ENCODE peak calls at places on chromosomes 6 and 20, in five cellular contexts. F is GM10248, T is tibial nerve, Q is MCF 10A, R is dorsolateral prefrontal cortex. G is an unnamed sample.

GRCh38 chr6:129539032-129539431 is 170.9 kb downstream of the ARHGAP18 start:
- DNase-seq in F (no peak), T (no peak), Q (no peak), R (no peak), G (no peak)

GRCh38 chr6:52362443-52363221 is 681 bp downstream of the PAQR8 start:
- DNase-seq in F (peak), T (peak), Q (peak), R (peak), G (peak)

GRCh38 chr6:142809947-142810346 is 135.0 kb downstream of the HIVEP2 start:
- DNase-seq in F (no peak), T (no peak), Q (no peak), R (no peak), G (no peak)

GRCh38 chr20:33343521-33343920 is 57.8 kb downstream of the CDK5RAP1 start:
- DNase-seq in F (no peak), T (no peak), Q (no peak), R (no peak), G (no peak)

GRCh38 chr6:93858213-93858612 is 438.9 kb upstream of the EPHA7 start:
- DNase-seq in F (no peak), T (no peak), Q (no peak), R (no peak), G (no peak)

GRCh38 chr6:112802154-112802553 is 455.0 kb downstream of the RFPL4B start:
- DNase-seq in F (no peak), T (no peak), Q (peak), R (no peak), G (no peak)

GRCh38 chr6:17281497-17282481 is 628 bp downstream of the RBM24 start:
- DNase-seq in F (no peak), T (peak), Q (no peak), R (no peak), G (no peak)

GRCh38 chr6:34059136-34059731 is 86.7 kb downstream of the GRM4 start:
- DNase-seq in F (no peak), T (no peak), Q (no peak), R (no peak), G (no peak)

DNA sequence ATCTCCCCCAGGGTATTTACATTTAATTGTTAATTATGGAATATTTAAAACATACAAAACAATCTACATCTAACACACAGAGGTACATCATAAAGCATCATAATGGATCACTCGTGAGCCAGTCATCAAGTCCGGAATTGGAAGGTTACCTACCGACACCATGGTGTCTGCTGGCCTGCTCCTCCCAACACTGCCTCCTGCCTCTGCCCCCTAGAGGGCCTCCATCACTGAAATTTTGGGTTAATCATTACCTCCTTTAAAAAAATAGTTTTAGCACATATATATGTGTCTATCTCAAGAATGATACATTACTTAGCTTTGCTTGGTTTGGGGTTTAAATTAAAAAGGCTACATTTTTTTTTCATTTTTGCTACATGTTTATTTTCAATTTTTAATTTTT is 114.6 kb upstream of the PDE10A start:
- DNase-seq in F (no peak), T (no peak), Q (no peak), R (no peak), G (no peak)
- TF ChIP-seq CTCF in F (no peak), T (no peak), Q (no peak), R (no peak), G (no peak)

GRCh38 chr20:60228255-60228654 is 270.0 kb downstream of the CDH26 start:
- DNase-seq in F (no peak), T (no peak), Q (no peak), R (no peak), G (no peak)

GRCh38 chr20:60221593-60221992 is 263.4 kb downstream of the CDH26 start:
- DNase-seq in F (no peak), T (no peak), Q (no peak), R (no peak), G (no peak)

GRCh38 chr20:60223174-60223573 is 265.0 kb downstream of the CDH26 start:
- DNase-seq in F (no peak), T (no peak), Q (no peak), R (no peak), G (no peak)

GRCh38 chr20:60222497-60222896 is 264.3 kb downstream of the CDH26 start:
- DNase-seq in F (no peak), T (no peak), Q (no peak), R (no peak), G (no peak)

GRCh38 chr20:60224914-60225313 is 266.7 kb downstream of the CDH26 start:
- DNase-seq in F (no peak), T (no peak), Q (peak), R (no peak), G (no peak)
- TF ChIP-seq CTCF in F (peak), T (no peak), Q (peak), R (no peak), G (no peak)

DNA sequence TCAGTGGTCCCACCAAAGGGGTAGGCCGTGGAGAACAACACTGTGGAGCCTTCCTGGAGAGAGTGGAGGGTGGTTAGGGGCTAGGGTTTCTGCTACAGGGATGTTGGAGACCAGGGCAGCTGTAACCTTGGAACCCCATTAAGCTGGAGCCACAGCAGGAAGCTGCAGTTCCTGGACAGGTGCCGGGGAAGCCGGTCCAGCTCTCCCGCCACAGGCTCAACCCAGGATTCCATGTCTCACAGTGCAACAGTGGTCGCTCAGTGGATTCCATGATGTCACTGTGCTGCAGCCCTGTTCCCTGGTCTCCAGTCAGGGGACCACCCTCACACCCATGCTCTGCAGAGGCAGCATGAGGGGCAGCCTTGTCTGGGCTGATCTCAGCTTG is 264.6 kb upstream of the CDYL start:
- DNase-seq in F (no peak), T (no peak), Q (no peak), R (no peak), G (no peak)
- TF ChIP-seq CTCF in F (no peak), T (no peak), Q (no peak), R (no peak), G (no peak)

DNA sequence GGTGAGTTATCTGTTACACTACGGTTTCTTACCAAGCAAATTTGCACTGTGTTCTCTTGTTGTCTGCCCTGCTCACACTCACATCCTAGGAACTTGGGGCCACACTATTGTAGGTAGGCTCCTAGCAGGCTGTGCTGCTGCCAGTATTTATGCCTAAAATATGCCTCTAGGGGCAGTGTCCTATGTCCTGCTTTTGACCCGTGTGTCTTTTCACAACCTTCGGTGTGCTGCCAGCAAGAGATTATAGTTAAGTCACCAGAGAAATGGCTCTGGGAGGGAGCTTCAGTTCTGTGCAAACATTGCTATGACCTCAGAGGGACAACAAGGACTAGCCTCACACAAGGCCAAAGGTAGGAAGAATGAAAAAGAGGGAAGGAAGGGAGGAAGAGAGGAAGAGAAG is 8.9 kb upstream of the TAAR5 start:
- DNase-seq in F (peak), T (no peak), Q (peak), R (no peak), G (peak)
- TF ChIP-seq CTCF in F (peak), T (no peak), Q (peak), R (no peak), G (peak)